ENCODE peak calls at places on chromosomes 13 and 19, in five cellular contexts. One of them, this sample, is unnamed. For H3K4me1, the result is how much of the 10 kb centered on the place peaks cover.

GRCh38 chr19:57813919-57814504 is 701 bp downstream of the ZNF552 start:
- DNase-seq in heart left ventricle: no peak
- DNase-seq in body of pancreas: no peak
- DNase-seq in mucosa of descending colon: no peak
- DNase-seq in upper lobe of left lung: no peak
- DNase-seq in this sample: no peak

GRCh38 chr19:18777725-18778389 is 13.2 kb downstream of the COMP start:
- DNase-seq in heart left ventricle: no peak
- DNase-seq in body of pancreas: no peak
- DNase-seq in mucosa of descending colon: no peak
- DNase-seq in upper lobe of left lung: no peak
- DNase-seq in this sample: no peak

GRCh38 chr19:41698746-41699230 is 9.6 kb upstream of the CEACAM5 start:
- DNase-seq in heart left ventricle: no peak
- DNase-seq in body of pancreas: no peak
- DNase-seq in mucosa of descending colon: no peak
- DNase-seq in upper lobe of left lung: no peak
- DNase-seq in this sample: peak

GRCh38 chr19:18057557-18057956 is 29.2 kb downstream of the IL12RB1 start:
- DNase-seq in heart left ventricle: peak
- DNase-seq in body of pancreas: no peak
- DNase-seq in mucosa of descending colon: no peak
- DNase-seq in upper lobe of left lung: peak
- DNase-seq in this sample: no peak

GRCh38 chr13:106088094-106088493 is 447.4 kb downstream of the EFNB2 start:
- DNase-seq in heart left ventricle: no peak
- DNase-seq in body of pancreas: no peak
- DNase-seq in mucosa of descending colon: no peak
- DNase-seq in upper lobe of left lung: no peak
- DNase-seq in this sample: no peak

GRCh38 chr19:1691589-1692290 is 39.3 kb upstream of the TCF3 start:
- DNase-seq in heart left ventricle: no peak
- DNase-seq in body of pancreas: no peak
- DNase-seq in mucosa of descending colon: peak
- DNase-seq in upper lobe of left lung: no peak
- DNase-seq in this sample: no peak

GRCh38 chr19:17460372-17461230 is at the start of gene NXNL1:
- DNase-seq in heart left ventricle: no peak
- DNase-seq in body of pancreas: no peak
- DNase-seq in mucosa of descending colon: no peak
- DNase-seq in upper lobe of left lung: no peak
- DNase-seq in this sample: no peak

GRCh38 chr13:64414381-64414780 is 2815.8 kb downstream of the PCDH9 start:
- DNase-seq in heart left ventricle: no peak
- DNase-seq in body of pancreas: no peak
- DNase-seq in mucosa of descending colon: no peak
- DNase-seq in upper lobe of left lung: no peak
- DNase-seq in this sample: no peak

GRCh38 chr13:101144808-101145419 is 271.4 kb downstream of the NALCN start:
- DNase-seq in heart left ventricle: no peak
- DNase-seq in body of pancreas: no peak
- DNase-seq in mucosa of descending colon: no peak
- DNase-seq in upper lobe of left lung: no peak
- DNase-seq in this sample: peak

GRCh38 chr19:30079200-30079599 is 137.2 kb downstream of the URI1 start:
- DNase-seq in heart left ventricle: no peak
- DNase-seq in body of pancreas: no peak
- DNase-seq in mucosa of descending colon: no peak
- DNase-seq in upper lobe of left lung: no peak
- DNase-seq in this sample: no peak

GRCh38 chr13:99382428-99383133 is 75.4 kb upstream of the GPR183 start:
- DNase-seq in heart left ventricle: no peak
- DNase-seq in body of pancreas: no peak
- DNase-seq in mucosa of descending colon: peak
- DNase-seq in upper lobe of left lung: no peak
- DNase-seq in this sample: no peak

GRCh38 chr13:113404723-113405471 is 41.0 kb upstream of the GRTP1 start:
- DNase-seq in heart left ventricle: peak
- DNase-seq in body of pancreas: no peak
- DNase-seq in mucosa of descending colon: no peak
- DNase-seq in upper lobe of left lung: no peak
- DNase-seq in this sample: no peak

GRCh38 chr19:5775668-5776309 is 8.8 kb downstream of the PRR22 start:
- DNase-seq in heart left ventricle: no peak
- DNase-seq in body of pancreas: no peak
- DNase-seq in mucosa of descending colon: no peak
- DNase-seq in upper lobe of left lung: no peak
- DNase-seq in this sample: peak

GRCh38 chr19:44024900-44025216 is 321 bp upstream of the ZNF222 start:
- DNase-seq in heart left ventricle: no peak
- DNase-seq in body of pancreas: no peak
- DNase-seq in mucosa of descending colon: no peak
- DNase-seq in upper lobe of left lung: no peak
- DNase-seq in this sample: no peak

GRCh38 chr13:77345150-77345780 is 18.4 kb upstream of the MYCBP2 start:
- DNase-seq in heart left ventricle: no peak
- DNase-seq in body of pancreas: no peak
- DNase-seq in mucosa of descending colon: no peak
- DNase-seq in upper lobe of left lung: no peak
- DNase-seq in this sample: no peak

GRCh38 chr13:48595330-48596127 is 58.2 kb upstream of the CYSLTR2 start:
- DNase-seq in heart left ventricle: peak
- DNase-seq in body of pancreas: peak
- DNase-seq in mucosa of descending colon: no peak
- DNase-seq in upper lobe of left lung: peak
- DNase-seq in this sample: peak

GRCh38 chr13:46592410-46592809 is 39.4 kb downstream of the LRCH1 start:
- DNase-seq in heart left ventricle: no peak
- DNase-seq in body of pancreas: no peak
- DNase-seq in mucosa of descending colon: no peak
- DNase-seq in upper lobe of left lung: no peak
- DNase-seq in this sample: no peak

GRCh38 chr19:53993448-53993847 is 2.0 kb downstream of the CACNG6 start:
- DNase-seq in heart left ventricle: no peak
- DNase-seq in body of pancreas: no peak
- DNase-seq in mucosa of descending colon: no peak
- DNase-seq in upper lobe of left lung: no peak
- DNase-seq in this sample: no peak

GRCh38 chr19:48117515-48118330 is 7.1 kb upstream of the PLA2G4C start:
- DNase-seq in heart left ventricle: no peak
- DNase-seq in body of pancreas: no peak
- DNase-seq in mucosa of descending colon: no peak
- DNase-seq in upper lobe of left lung: no peak
- DNase-seq in this sample: no peak

GRCh38 chr13:57629821-57630235 is 1.7 kb upstream of the PCDH17 start:
- DNase-seq in heart left ventricle: peak
- DNase-seq in body of pancreas: peak
- DNase-seq in mucosa of descending colon: peak
- DNase-seq in upper lobe of left lung: peak
- DNase-seq in this sample: peak

GRCh38 chr19:35545855-35546381 is 492 bp downstream of the TMEM147 start:
- DNase-seq in heart left ventricle: peak
- DNase-seq in body of pancreas: peak
- DNase-seq in mucosa of descending colon: peak
- DNase-seq in upper lobe of left lung: peak
- DNase-seq in this sample: peak

GRCh38 chr13:83681547-83681946 is 200.7 kb downstream of the SLITRK1 start:
- DNase-seq in heart left ventricle: no peak
- DNase-seq in body of pancreas: no peak
- DNase-seq in mucosa of descending colon: no peak
- DNase-seq in upper lobe of left lung: no peak
- DNase-seq in this sample: no peak

GRCh38 chr19:19352823-19353222 is 32.2 kb downstream of the MAU2 start:
- DNase-seq in heart left ventricle: no peak
- DNase-seq in body of pancreas: no peak
- DNase-seq in mucosa of descending colon: no peak
- DNase-seq in upper lobe of left lung: no peak
- DNase-seq in this sample: no peak

GRCh38 chr19:32241957-32242710 is 103.3 kb upstream of the ZNF507 start:
- DNase-seq in heart left ventricle: no peak
- DNase-seq in body of pancreas: no peak
- DNase-seq in mucosa of descending colon: no peak
- DNase-seq in upper lobe of left lung: no peak
- DNase-seq in this sample: no peak

GRCh38 chr19:47240561-47240960 is 9.6 kb upstream of the BBC3 start:
- DNase-seq in heart left ventricle: no peak
- DNase-seq in body of pancreas: no peak
- DNase-seq in mucosa of descending colon: no peak
- DNase-seq in upper lobe of left lung: no peak
- DNase-seq in this sample: no peak

GRCh38 chr19:49338691-49339363 is 3.6 kb downstream of the CD37 start:
- DNase-seq in heart left ventricle: peak
- DNase-seq in body of pancreas: peak
- DNase-seq in mucosa of descending colon: peak
- DNase-seq in upper lobe of left lung: peak
- DNase-seq in this sample: peak

GRCh38 chr13:102401305-102401704 is 543 bp downstream of the FGF14 start:
- DNase-seq in heart left ventricle: no peak
- DNase-seq in body of pancreas: no peak
- DNase-seq in mucosa of descending colon: no peak
- DNase-seq in upper lobe of left lung: no peak
- DNase-seq in this sample: no peak

GRCh38 chr13:29511980-29512379 is 83.5 kb downstream of the SLC7A1 start:
- DNase-seq in heart left ventricle: no peak
- DNase-seq in body of pancreas: no peak
- DNase-seq in mucosa of descending colon: no peak
- DNase-seq in upper lobe of left lung: no peak
- DNase-seq in this sample: no peak

GRCh38 chr13:109651854-109652253 is 134.5 kb downstream of the IRS2 start:
- DNase-seq in heart left ventricle: no peak
- DNase-seq in body of pancreas: no peak
- DNase-seq in mucosa of descending colon: no peak
- DNase-seq in upper lobe of left lung: peak
- DNase-seq in this sample: peak

GRCh38 chr13:103883152-103883551 is 816.9 kb upstream of the SLC10A2 start:
- DNase-seq in heart left ventricle: peak
- DNase-seq in body of pancreas: peak
- DNase-seq in mucosa of descending colon: peak
- DNase-seq in upper lobe of left lung: peak
- DNase-seq in this sample: peak

GRCh38 chr19:47049307-47049700 is 880 bp upstream of the TMEM160 start:
- DNase-seq in heart left ventricle: no peak
- DNase-seq in body of pancreas: no peak
- DNase-seq in mucosa of descending colon: no peak
- DNase-seq in upper lobe of left lung: no peak
- DNase-seq in this sample: peak

GRCh38 chr13:113969973-113970611 is 3.8 kb downstream of the C13orf46 start:
- DNase-seq in heart left ventricle: no peak
- DNase-seq in body of pancreas: peak
- DNase-seq in mucosa of descending colon: peak
- DNase-seq in upper lobe of left lung: peak
- DNase-seq in this sample: no peak

GRCh38 chr13:36069881-36070366 is 61.3 kb downstream of the DCLK1 start:
- DNase-seq in heart left ventricle: no peak
- DNase-seq in body of pancreas: no peak
- DNase-seq in mucosa of descending colon: no peak
- DNase-seq in upper lobe of left lung: no peak
- DNase-seq in this sample: no peak

GRCh38 chr19:55636723-55637122 is 4.1 kb upstream of the ZNF580 start:
- DNase-seq in heart left ventricle: no peak
- DNase-seq in body of pancreas: no peak
- DNase-seq in mucosa of descending colon: peak
- DNase-seq in upper lobe of left lung: no peak
- DNase-seq in this sample: no peak
- H3K4me1 ChIP-seq in heart left ventricle: half or more
- H3K4me1 ChIP-seq in body of pancreas: half or more
- H3K4me1 ChIP-seq in mucosa of descending colon: under half
- H3K4me1 ChIP-seq in upper lobe of left lung: half or more
- H3K4me1 ChIP-seq in this sample: under half

GRCh38 chr19:45508931-45509691 is 1.8 kb downstream of the VASP start:
- DNase-seq in heart left ventricle: peak
- DNase-seq in body of pancreas: peak
- DNase-seq in mucosa of descending colon: peak
- DNase-seq in upper lobe of left lung: peak
- DNase-seq in this sample: peak
- H3K4me1 ChIP-seq in heart left ventricle: under half
- H3K4me1 ChIP-seq in body of pancreas: under half
- H3K4me1 ChIP-seq in mucosa of descending colon: half or more
- H3K4me1 ChIP-seq in upper lobe of left lung: under half
- H3K4me1 ChIP-seq in this sample: under half

GRCh38 chr19:2902590-2903218 is 2.0 kb downstream of the ZNF57 start:
- DNase-seq in heart left ventricle: no peak
- DNase-seq in body of pancreas: no peak
- DNase-seq in mucosa of descending colon: no peak
- DNase-seq in upper lobe of left lung: no peak
- DNase-seq in this sample: no peak

GRCh38 chr19:2912306-2912705 is 11.6 kb downstream of the ZNF57 start:
- DNase-seq in heart left ventricle: no peak
- DNase-seq in body of pancreas: no peak
- DNase-seq in mucosa of descending colon: no peak
- DNase-seq in upper lobe of left lung: no peak
- DNase-seq in this sample: no peak

GRCh38 chr19:2905918-2906519 is 5.3 kb downstream of the ZNF57 start:
- DNase-seq in heart left ventricle: no peak
- DNase-seq in body of pancreas: no peak
- DNase-seq in mucosa of descending colon: no peak
- DNase-seq in upper lobe of left lung: no peak
- DNase-seq in this sample: no peak

DNA sequence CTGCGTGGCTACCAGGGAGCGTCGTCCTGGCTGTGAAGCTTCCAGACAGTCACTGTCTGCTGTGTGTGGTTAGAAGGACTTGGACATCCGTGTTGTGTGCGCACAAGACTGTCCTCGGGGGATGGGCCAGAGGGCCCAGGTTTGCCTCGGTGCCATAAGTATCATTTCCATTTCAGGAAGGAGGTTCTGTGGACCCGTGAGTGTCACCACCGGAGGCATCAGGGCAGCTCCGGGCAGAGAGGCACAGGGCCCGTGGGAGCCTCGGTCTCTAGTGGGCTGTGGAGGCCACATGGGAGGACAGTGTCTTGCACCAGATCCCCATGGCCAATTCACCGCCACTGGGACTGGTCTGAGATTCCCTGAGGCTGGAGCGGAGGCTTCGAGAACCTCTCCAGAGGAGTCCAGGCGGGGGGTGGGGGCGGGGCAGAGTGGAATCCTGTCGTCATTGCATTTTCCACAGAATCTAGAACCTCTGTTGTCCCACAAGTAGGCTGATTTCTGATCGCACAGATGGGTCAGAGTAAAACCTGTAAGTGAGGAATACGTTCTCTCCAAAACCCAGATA is 6.0 kb downstream of the ZNF57 start:
- DNase-seq in heart left ventricle: no peak
- DNase-seq in body of pancreas: no peak
- DNase-seq in mucosa of descending colon: no peak
- DNase-seq in upper lobe of left lung: no peak
- DNase-seq in this sample: no peak
- H3K4me1 ChIP-seq in heart left ventricle: under half
- H3K4me1 ChIP-seq in body of pancreas: under half
- H3K4me1 ChIP-seq in mucosa of descending colon: under half
- H3K4me1 ChIP-seq in upper lobe of left lung: under half
- H3K4me1 ChIP-seq in this sample: under half

GRCh38 chr19:3366104-3366760 is at the start of gene NFIC:
- DNase-seq in heart left ventricle: peak
- DNase-seq in body of pancreas: peak
- DNase-seq in mucosa of descending colon: peak
- DNase-seq in upper lobe of left lung: peak
- DNase-seq in this sample: peak
- H3K4me1 ChIP-seq in heart left ventricle: half or more
- H3K4me1 ChIP-seq in body of pancreas: half or more
- H3K4me1 ChIP-seq in mucosa of descending colon: under half
- H3K4me1 ChIP-seq in upper lobe of left lung: half or more
- H3K4me1 ChIP-seq in this sample: half or more